ENCODE peak calls at places on chromosomes 11 and 22, in nine cellular contexts. One of them, this sample, is unnamed.
A peak's percentile ranks its signal among the peaks of the same experiment; 100 is the strongest.

GRCh38 chr22:39170825-39171622 is 18.5 kb upstream of the CBX7 start:
- DNase-seq in suprapubic skin: peak; percentile 89
- DNase-seq in stomach: peak; percentile 88
- DNase-seq in esophagus muscularis mucosa: no peak
- DNase-seq in A549: peak; percentile 54
- DNase-seq in transverse colon: peak; percentile 87
- DNase-seq in HepG2: peak; percentile 53
- DNase-seq in H1: no peak
- DNase-seq in K562: peak; percentile 76
- DNase-seq in this sample: peak; percentile 70

GRCh38 chr11:66727282-66727882 is 1.6 kb downstream of the SPTBN2 start:
- DNase-seq in A549: peak; percentile 51
- DNase-seq in stomach: peak; percentile 34
- DNase-seq in transverse colon: peak; percentile 34
- DNase-seq in K562: peak; percentile 81
- DNase-seq in H1: no peak
- DNase-seq in suprapubic skin: no peak
- DNase-seq in esophagus muscularis mucosa: no peak
- DNase-seq in HepG2: no peak
- DNase-seq in this sample: no peak

GRCh38 chr22:24521791-24522245 is 26.7 kb downstream of the UPB1 start:
- DNase-seq in stomach: peak; percentile 76
- DNase-seq in suprapubic skin: no peak
- DNase-seq in K562: no peak
- DNase-seq in H1: peak; percentile 82
- DNase-seq in transverse colon: peak; percentile 68
- DNase-seq in esophagus muscularis mucosa: no peak
- DNase-seq in A549: peak; percentile 74
- DNase-seq in HepG2: peak; percentile 86
- DNase-seq in this sample: no peak

GRCh38 chr11:2209900-2210321 is 38.3 kb upstream of the TH start:
- DNase-seq in HepG2: no peak
- DNase-seq in esophagus muscularis mucosa: no peak
- DNase-seq in A549: no peak
- DNase-seq in stomach: no peak
- DNase-seq in H1: no peak
- DNase-seq in transverse colon: no peak
- DNase-seq in K562: no peak
- DNase-seq in suprapubic skin: no peak
- DNase-seq in this sample: no peak

GRCh38 chr11:60305906-60306619 is 21.0 kb upstream of the MS4A6E start:
- DNase-seq in stomach: no peak
- DNase-seq in transverse colon: no peak
- DNase-seq in A549: no peak
- DNase-seq in HepG2: no peak
- DNase-seq in H1: no peak
- DNase-seq in esophagus muscularis mucosa: no peak
- DNase-seq in suprapubic skin: no peak
- DNase-seq in K562: no peak
- DNase-seq in this sample: no peak

GRCh38 chr11:1749020-1749758 is 1.2 kb downstream of the IFITM10 start:
- DNase-seq in suprapubic skin: peak; percentile 74
- DNase-seq in transverse colon: peak; percentile 9
- DNase-seq in H1: no peak
- DNase-seq in HepG2: no peak
- DNase-seq in A549: no peak
- DNase-seq in stomach: no peak
- DNase-seq in K562: no peak
- DNase-seq in esophagus muscularis mucosa: no peak
- DNase-seq in this sample: no peak

GRCh38 chr11:110758012-110758411 is 45.8 kb upstream of the ARHGAP20 start:
- DNase-seq in suprapubic skin: no peak
- DNase-seq in A549: no peak
- DNase-seq in esophagus muscularis mucosa: no peak
- DNase-seq in H1: no peak
- DNase-seq in K562: no peak
- DNase-seq in HepG2: no peak
- DNase-seq in stomach: no peak
- DNase-seq in transverse colon: no peak
- DNase-seq in this sample: no peak

GRCh38 chr11:76588455-76589325 is 81.9 kb downstream of the LRRC32 start:
- DNase-seq in transverse colon: peak; percentile 57
- DNase-seq in esophagus muscularis mucosa: peak; percentile 92
- DNase-seq in H1: no peak
- DNase-seq in suprapubic skin: peak; percentile 84
- DNase-seq in HepG2: no peak
- DNase-seq in A549: no peak
- DNase-seq in K562: no peak
- DNase-seq in stomach: peak; percentile 42
- DNase-seq in this sample: no peak

GRCh38 chr11:126655807-126656128 is 300.3 kb downstream of the ST3GAL4 start:
- DNase-seq in esophagus muscularis mucosa: no peak
- DNase-seq in A549: no peak
- DNase-seq in H1: no peak
- DNase-seq in stomach: no peak
- DNase-seq in transverse colon: no peak
- DNase-seq in suprapubic skin: no peak
- DNase-seq in HepG2: no peak
- DNase-seq in K562: no peak
- DNase-seq in this sample: no peak

GRCh38 chr22:44522526-44523170 is 24.6 kb upstream of the RTL6 start:
- DNase-seq in K562: no peak
- DNase-seq in HepG2: no peak
- DNase-seq in stomach: no peak
- DNase-seq in esophagus muscularis mucosa: peak; percentile 77
- DNase-seq in suprapubic skin: no peak
- DNase-seq in transverse colon: no peak
- DNase-seq in H1: no peak
- DNase-seq in A549: no peak
- DNase-seq in this sample: no peak
- TF ChIP-seq EP300 in K562: no peak
- TF ChIP-seq EP300 in HepG2: no peak
- TF ChIP-seq EP300 in stomach: no peak
- TF ChIP-seq EP300 in esophagus muscularis mucosa: no peak
- TF ChIP-seq EP300 in suprapubic skin: no peak
- TF ChIP-seq EP300 in transverse colon: no peak
- TF ChIP-seq EP300 in H1: no peak
- TF ChIP-seq EP300 in A549: no peak
- TF ChIP-seq EP300 in this sample: no peak

DNA sequence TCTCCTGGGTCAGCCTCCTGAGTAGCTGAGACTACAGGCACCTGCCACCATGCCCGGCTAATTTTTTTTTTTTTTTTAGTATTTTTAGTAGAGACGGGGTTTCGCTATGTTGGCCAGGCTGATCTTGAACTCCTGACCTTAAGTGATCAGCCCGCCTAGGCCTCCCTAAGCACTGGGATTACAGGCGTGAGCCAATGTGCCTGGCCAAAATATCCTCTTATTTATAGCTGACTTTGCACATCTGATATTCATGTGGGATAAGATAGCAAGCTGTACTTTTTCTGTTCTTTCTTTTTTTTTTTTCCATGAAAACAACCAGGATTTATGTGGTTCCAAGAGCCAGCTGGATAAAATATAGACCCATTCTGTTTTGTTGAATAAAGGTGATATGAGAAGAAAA is 12.1 kb upstream of the XBP1 start:
- DNase-seq in suprapubic skin: peak; percentile 41
- DNase-seq in esophagus muscularis mucosa: no peak
- DNase-seq in transverse colon: no peak
- DNase-seq in K562: no peak
- DNase-seq in HepG2: no peak
- DNase-seq in H1: no peak
- DNase-seq in A549: no peak
- DNase-seq in stomach: no peak
- DNase-seq in this sample: no peak
- H3K27ac ChIP-seq in suprapubic skin: peak overlapping the region; percentile 40
- H3K27ac ChIP-seq in esophagus muscularis mucosa: peak overlapping the region; percentile 1
- H3K27ac ChIP-seq in transverse colon: peak overlapping the region; percentile 74
- H3K27ac ChIP-seq in K562: no peak overlapping the region
- H3K27ac ChIP-seq in HepG2: peak overlapping the region; percentile 98
- H3K27ac ChIP-seq in H1: no peak overlapping the region
- H3K27ac ChIP-seq in A549: no peak overlapping the region
- H3K27ac ChIP-seq in stomach: peak overlapping the region; percentile 79
- H3K27ac ChIP-seq in this sample: no peak overlapping the region

GRCh38 chr11:12496181-12497025 is 119.0 kb downstream of the PARVA start:
- DNase-seq in esophagus muscularis mucosa: no peak
- DNase-seq in transverse colon: no peak
- DNase-seq in suprapubic skin: no peak
- DNase-seq in stomach: no peak
- DNase-seq in HepG2: peak; percentile 20
- DNase-seq in A549: no peak
- DNase-seq in H1: no peak
- DNase-seq in K562: no peak
- DNase-seq in this sample: no peak
- TF ChIP-seq CTCF in esophagus muscularis mucosa: peak; percentile 16
- TF ChIP-seq CTCF in transverse colon: no peak
- TF ChIP-seq CTCF in suprapubic skin: no peak
- TF ChIP-seq CTCF in stomach: no peak
- TF ChIP-seq CTCF in HepG2: peak; percentile 22
- TF ChIP-seq CTCF in A549: no peak
- TF ChIP-seq CTCF in H1: peak; percentile 28
- TF ChIP-seq CTCF in K562: peak; percentile 13
- TF ChIP-seq CTCF in this sample: no peak

GRCh38 chr22:44557064-44557748 is 59.2 kb upstream of the RTL6 start:
- DNase-seq in A549: no peak
- DNase-seq in stomach: no peak
- DNase-seq in H1: no peak
- DNase-seq in K562: no peak
- DNase-seq in esophagus muscularis mucosa: no peak
- DNase-seq in transverse colon: no peak
- DNase-seq in HepG2: no peak
- DNase-seq in suprapubic skin: no peak
- DNase-seq in this sample: no peak

GRCh38 chr22:44554411-44554810 is 56.4 kb upstream of the RTL6 start:
- DNase-seq in transverse colon: no peak
- DNase-seq in H1: no peak
- DNase-seq in stomach: no peak
- DNase-seq in A549: no peak
- DNase-seq in HepG2: no peak
- DNase-seq in esophagus muscularis mucosa: no peak
- DNase-seq in K562: no peak
- DNase-seq in suprapubic skin: peak; percentile 31
- DNase-seq in this sample: no peak

GRCh38 chr22:44550666-44551491 is 52.8 kb upstream of the RTL6 start:
- DNase-seq in stomach: peak; percentile 37
- DNase-seq in transverse colon: peak; percentile 64
- DNase-seq in A549: no peak
- DNase-seq in H1: no peak
- DNase-seq in suprapubic skin: peak; percentile 65
- DNase-seq in HepG2: no peak
- DNase-seq in esophagus muscularis mucosa: no peak
- DNase-seq in K562: no peak
- DNase-seq in this sample: no peak

GRCh38 chr22:44561139-44561840 is 63.3 kb upstream of the RTL6 start:
- DNase-seq in transverse colon: no peak
- DNase-seq in H1: no peak
- DNase-seq in esophagus muscularis mucosa: no peak
- DNase-seq in stomach: no peak
- DNase-seq in suprapubic skin: no peak
- DNase-seq in HepG2: no peak
- DNase-seq in K562: no peak
- DNase-seq in A549: no peak
- DNase-seq in this sample: no peak

DNA sequence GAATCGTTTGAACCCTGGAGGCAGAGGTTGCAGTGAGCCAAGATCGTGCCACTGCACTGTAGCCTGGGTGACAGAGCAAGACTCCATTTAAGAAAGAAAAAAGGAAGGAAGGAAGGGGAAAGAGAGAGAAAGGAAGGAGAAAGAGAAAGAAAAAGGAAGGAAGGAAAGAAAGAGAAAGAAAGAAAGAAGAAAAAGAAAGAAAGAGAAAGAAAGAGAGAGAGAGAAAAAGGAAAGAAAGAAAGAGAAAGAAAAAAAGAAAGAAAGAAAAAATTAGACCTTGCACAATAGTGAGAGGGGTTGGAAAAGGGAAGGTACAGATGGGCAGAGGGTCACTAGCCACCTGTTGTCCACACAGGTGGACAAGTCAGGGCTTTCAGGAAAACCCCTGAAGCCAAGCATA is 57.6 kb upstream of the RTL6 start:
- DNase-seq in H1: no peak
- DNase-seq in suprapubic skin: no peak
- DNase-seq in HepG2: no peak
- DNase-seq in K562: no peak
- DNase-seq in transverse colon: no peak
- DNase-seq in stomach: no peak
- DNase-seq in A549: no peak
- DNase-seq in esophagus muscularis mucosa: no peak
- DNase-seq in this sample: no peak
- TF ChIP-seq EP300 in H1: no peak
- TF ChIP-seq EP300 in suprapubic skin: no peak
- TF ChIP-seq EP300 in HepG2: no peak
- TF ChIP-seq EP300 in K562: no peak
- TF ChIP-seq EP300 in transverse colon: no peak
- TF ChIP-seq EP300 in stomach: no peak
- TF ChIP-seq EP300 in A549: no peak
- TF ChIP-seq EP300 in esophagus muscularis mucosa: no peak
- TF ChIP-seq EP300 in this sample: no peak

DNA sequence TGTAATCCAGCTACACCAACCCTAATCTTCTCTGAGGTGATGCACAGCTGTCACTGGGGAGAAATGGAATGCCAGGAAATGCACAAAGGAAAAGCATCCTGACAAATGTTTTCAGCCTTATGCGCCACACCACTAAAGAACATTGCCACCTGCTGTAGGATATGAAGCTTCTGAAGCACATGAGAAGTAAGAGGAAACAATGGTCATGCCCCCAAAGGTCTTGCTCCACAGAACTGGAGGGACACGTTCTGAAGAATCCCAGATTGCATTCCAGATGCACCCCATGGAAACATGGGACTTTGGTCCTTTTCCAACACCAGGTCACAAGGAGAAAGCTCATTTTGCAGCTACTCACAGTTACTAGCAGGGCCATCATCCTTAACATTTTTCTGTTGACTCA is 48.7 kb upstream of the ZBED5 start:
- DNase-seq in K562: no peak
- DNase-seq in H1: no peak
- DNase-seq in transverse colon: no peak
- DNase-seq in suprapubic skin: no peak
- DNase-seq in stomach: no peak
- DNase-seq in A549: no peak
- DNase-seq in esophagus muscularis mucosa: no peak
- DNase-seq in HepG2: no peak
- DNase-seq in this sample: no peak
- H3K27ac ChIP-seq in K562: no peak overlapping the region
- H3K27ac ChIP-seq in H1: no peak overlapping the region
- H3K27ac ChIP-seq in transverse colon: no peak overlapping the region
- H3K27ac ChIP-seq in suprapubic skin: no peak overlapping the region
- H3K27ac ChIP-seq in stomach: no peak overlapping the region
- H3K27ac ChIP-seq in A549: no peak overlapping the region
- H3K27ac ChIP-seq in esophagus muscularis mucosa: no peak overlapping the region
- H3K27ac ChIP-seq in HepG2: no peak overlapping the region
- H3K27ac ChIP-seq in this sample: no peak overlapping the region

DNA sequence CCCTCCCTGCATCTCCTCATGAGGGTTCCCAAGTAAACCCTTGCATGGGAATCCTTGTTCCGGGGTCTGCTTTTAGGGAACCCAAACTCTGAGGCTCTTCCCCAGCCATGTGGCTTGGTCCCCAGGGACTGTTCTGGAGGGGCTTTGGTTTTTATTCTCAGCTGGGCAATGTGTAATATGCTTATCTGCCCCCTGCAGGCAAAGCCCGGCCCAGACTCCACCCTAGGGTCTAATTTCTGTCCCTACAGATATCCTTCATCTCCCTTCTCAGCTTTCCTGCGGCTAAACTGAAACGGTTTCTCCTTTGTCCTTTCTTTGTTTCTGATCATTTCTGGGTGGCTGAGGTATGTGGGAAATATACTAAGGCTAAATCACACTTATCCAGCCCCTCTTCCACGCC is 37.1 kb downstream of the TST start:
- DNase-seq in HepG2: no peak
- DNase-seq in esophagus muscularis mucosa: no peak
- DNase-seq in transverse colon: no peak
- DNase-seq in A549: no peak
- DNase-seq in K562: peak; percentile 70
- DNase-seq in suprapubic skin: no peak
- DNase-seq in H1: no peak
- DNase-seq in stomach: no peak
- DNase-seq in this sample: no peak
- TF ChIP-seq CTCF in HepG2: peak; percentile 9
- TF ChIP-seq CTCF in esophagus muscularis mucosa: no peak
- TF ChIP-seq CTCF in transverse colon: no peak
- TF ChIP-seq CTCF in A549: no peak
- TF ChIP-seq CTCF in K562: no peak
- TF ChIP-seq CTCF in suprapubic skin: no peak
- TF ChIP-seq CTCF in H1: no peak
- TF ChIP-seq CTCF in stomach: no peak
- TF ChIP-seq CTCF in this sample: no peak